ENCODE peak calls at places on chromosomes 6 and 20, in six cellular contexts. U, P, E, W, D and H are unnamed samples.
A peak's percentile ranks its signal among the peaks of the same experiment; 100 is the strongest.

GRCh38 chr20:46309945-46310344 is 1.6 kb upstream of the CDH22 start:
- DNase-seq in P (no peak), W (no peak), U (no peak), D (no peak), E (no peak), H (no peak)

GRCh38 chr6:146913842-146914562 is 290.2 kb upstream of the STXBP5 start:
- DNase-seq in U (no peak), W (peak; percentile 99), E (peak; percentile 63), D (peak; percentile 60), P (peak; percentile 65), H (peak; percentile 61)

GRCh38 chr6:1624848-1625341 is 15.2 kb downstream of the FOXC1 start:
- DNase-seq in D (no peak), P (no peak), E (no peak), W (peak; percentile 72), U (no peak), H (peak; percentile 43)

GRCh38 chr20:59955131-59955796 is 3.0 kb upstream of the CDH26 start:
- DNase-seq in E (peak; percentile 41), P (no peak), D (peak; percentile 37), W (peak; percentile 36), U (no peak), H (no peak)

GRCh38 chr6:22236626-22237414 is 60.0 kb downstream of the PRL start:
- DNase-seq in P (no peak), W (peak; percentile 99), E (no peak), U (no peak), D (no peak), H (no peak)

GRCh38 chr6:9745476-9745875 is 669.4 kb downstream of the TFAP2A start:
- DNase-seq in W (peak; percentile 58), E (no peak), D (no peak), U (no peak), P (no peak), H (no peak)

GRCh38 chr6:159107451-159108260 is 61.5 kb upstream of the FNDC1 start:
- DNase-seq in E (no peak), D (no peak), W (no peak), U (peak; percentile 84), P (no peak), H (no peak)

GRCh38 chr6:150334790-150335783 is 33.7 kb upstream of the IYD start:
- DNase-seq in D (peak; percentile 64), P (peak; percentile 56), E (peak; percentile 46), W (peak; percentile 68), U (peak; percentile 34), H (no peak)

GRCh38 chr6:149248688-149249369 is 68.7 kb upstream of the TAB2 start:
- DNase-seq in U (no peak), P (no peak), W (no peak), D (no peak), E (peak; percentile 35), H (peak; percentile 63)

GRCh38 chr6:66900081-66900770 is 1193.2 kb upstream of the EYS start:
- DNase-seq in U (no peak), D (no peak), W (no peak), E (no peak), P (no peak), H (no peak)

GRCh38 chr20:62716198-62716940 is 7.7 kb downstream of the NTSR1 start:
- DNase-seq in U (no peak), E (no peak), D (no peak), W (no peak), P (no peak), H (no peak)

GRCh38 chr6:13877116-13877515 is 47.6 kb upstream of the RNF182 start:
- DNase-seq in E (no peak), P (no peak), W (no peak), U (no peak), D (no peak), H (no peak)

GRCh38 chr6:33453361-33454008 is 891 bp upstream of the ZBTB9 start:
- DNase-seq in E (no peak), W (peak; percentile 17), P (no peak), D (no peak), U (no peak), H (no peak)

GRCh38 chr20:47359533-47360206 is 3.2 kb upstream of the ZMYND8 start:
- DNase-seq in P (no peak), E (peak; percentile 34), U (no peak), D (no peak), W (no peak), H (no peak)